ENCODE peak calls at places on chromosomes 4 and X, in five cellular contexts. One of them, this sample, is unnamed.

GRCh38 chr4:663046-663437 is 11.0 kb downstream of the ATP5ME start:
- DNase-seq in tibial artery: no peak
- DNase-seq in effector memory CD4-positive, alpha-beta T cell: no peak
- DNase-seq in mesendoderm: no peak
- DNase-seq in H1: no peak
- DNase-seq in this sample: no peak

GRCh38 chr4:87839309-87839946 is 6.7 kb downstream of the MEPE start:
- DNase-seq in tibial artery: peak; percentile 31
- DNase-seq in effector memory CD4-positive, alpha-beta T cell: no peak
- DNase-seq in mesendoderm: peak; percentile 58
- DNase-seq in H1: no peak
- DNase-seq in this sample: no peak

GRCh38 chr4:143178923-143179322 is 5.8 kb upstream of the USP38 start:
- DNase-seq in tibial artery: no peak
- DNase-seq in effector memory CD4-positive, alpha-beta T cell: no peak
- DNase-seq in mesendoderm: no peak
- DNase-seq in H1: no peak
- DNase-seq in this sample: no peak

GRCh38 chr4:38681283-38682066 is 17.5 kb downstream of the KLF3 start:
- DNase-seq in tibial artery: no peak
- DNase-seq in effector memory CD4-positive, alpha-beta T cell: no peak
- DNase-seq in mesendoderm: no peak
- DNase-seq in H1: no peak
- DNase-seq in this sample: peak; percentile 79

GRCh38 chr4:40713798-40714197 is 36.0 kb upstream of the NSUN7 start:
- DNase-seq in tibial artery: no peak
- DNase-seq in effector memory CD4-positive, alpha-beta T cell: no peak
- DNase-seq in mesendoderm: no peak
- DNase-seq in H1: no peak
- DNase-seq in this sample: no peak

GRCh38 chr4:141668200-141668599 is 31.8 kb downstream of the IL15 start:
- DNase-seq in tibial artery: no peak
- DNase-seq in effector memory CD4-positive, alpha-beta T cell: no peak
- DNase-seq in mesendoderm: no peak
- DNase-seq in H1: no peak
- DNase-seq in this sample: peak; percentile 20

GRCh38 chr4:5893013-5893580 is at the start of gene CRMP1:
- DNase-seq in tibial artery: no peak
- DNase-seq in effector memory CD4-positive, alpha-beta T cell: no peak
- DNase-seq in mesendoderm: peak; percentile 77
- DNase-seq in H1: no peak
- DNase-seq in this sample: no peak

GRCh38 chrX:19070555-19070994 is 51.7 kb downstream of the ADGRG2 start:
- DNase-seq in tibial artery: no peak
- DNase-seq in effector memory CD4-positive, alpha-beta T cell: no peak
- DNase-seq in mesendoderm: no peak
- DNase-seq in H1: no peak
- DNase-seq in this sample: no peak

GRCh38 chrX:114635986-114636385 is 52.1 kb downstream of the HTR2C start:
- DNase-seq in tibial artery: no peak
- DNase-seq in effector memory CD4-positive, alpha-beta T cell: no peak
- DNase-seq in mesendoderm: peak; percentile 14
- DNase-seq in H1: no peak
- DNase-seq in this sample: no peak

GRCh38 chrX:50881028-50881427 is 29.5 kb upstream of the BMP15 start:
- DNase-seq in tibial artery: no peak
- DNase-seq in effector memory CD4-positive, alpha-beta T cell: no peak
- DNase-seq in mesendoderm: no peak
- DNase-seq in H1: no peak
- DNase-seq in this sample: no peak

GRCh38 chr4:24973471-24974251 is 57.1 kb downstream of the LGI2 start:
- DNase-seq in tibial artery: peak; percentile 65
- DNase-seq in effector memory CD4-positive, alpha-beta T cell: no peak
- DNase-seq in mesendoderm: no peak
- DNase-seq in H1: no peak
- DNase-seq in this sample: peak; percentile 50

GRCh38 chr4:186724048-186724860 is 598 bp upstream of the FAT1 start:
- DNase-seq in tibial artery: peak; percentile 42
- DNase-seq in effector memory CD4-positive, alpha-beta T cell: no peak
- DNase-seq in mesendoderm: peak; percentile 89
- DNase-seq in H1: no peak
- DNase-seq in this sample: peak; percentile 37

GRCh38 chr4:41927761-41928499 is 7.3 kb upstream of the TMEM33 start:
- DNase-seq in tibial artery: no peak
- DNase-seq in effector memory CD4-positive, alpha-beta T cell: no peak
- DNase-seq in mesendoderm: no peak
- DNase-seq in H1: no peak
- DNase-seq in this sample: no peak

GRCh38 chrX:11757397-11757728 is 674 bp upstream of the MSL3 start:
- DNase-seq in tibial artery: no peak
- DNase-seq in effector memory CD4-positive, alpha-beta T cell: no peak
- DNase-seq in mesendoderm: no peak
- DNase-seq in H1: no peak
- DNase-seq in this sample: no peak

GRCh38 chrX:140099221-140099620 is 133.9 kb upstream of the CXorf66 start:
- DNase-seq in tibial artery: no peak
- DNase-seq in effector memory CD4-positive, alpha-beta T cell: no peak
- DNase-seq in mesendoderm: peak; percentile 32
- DNase-seq in H1: no peak
- DNase-seq in this sample: no peak

GRCh38 chrX:80223922-80224579 is 196.2 kb upstream of the TENT5D start:
- DNase-seq in tibial artery: no peak
- DNase-seq in effector memory CD4-positive, alpha-beta T cell: no peak
- DNase-seq in mesendoderm: peak; percentile 35
- DNase-seq in H1: no peak
- DNase-seq in this sample: no peak

DNA sequence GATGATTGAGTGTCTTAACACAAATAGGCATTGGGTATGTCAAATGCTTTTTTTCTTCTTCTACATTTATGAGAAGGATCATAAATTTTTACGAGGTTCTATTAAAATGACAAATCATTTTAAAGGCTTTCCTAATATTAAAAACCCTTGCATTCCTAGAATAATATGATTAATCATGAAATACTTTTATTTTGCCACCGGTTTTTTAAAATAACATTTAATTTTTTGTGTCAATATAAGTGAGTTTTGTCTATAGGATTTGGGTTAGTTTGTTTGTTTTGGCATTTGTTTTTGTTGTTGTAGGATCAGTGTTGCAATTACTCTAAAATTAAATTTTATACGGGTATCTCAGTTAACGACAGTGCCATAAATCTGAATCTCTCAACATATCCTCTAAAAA is 169.7 kb upstream of the STK26 start:
- DNase-seq in tibial artery: no peak
- DNase-seq in effector memory CD4-positive, alpha-beta T cell: no peak
- DNase-seq in mesendoderm: no peak
- DNase-seq in H1: no peak
- DNase-seq in this sample: no peak
- H3K27me3 ChIP-seq in tibial artery: no peaks in the 10 kb centered on the region
- H3K27me3 ChIP-seq in effector memory CD4-positive, alpha-beta T cell: no peaks in the 10 kb centered on the region
- H3K27me3 ChIP-seq in mesendoderm: no peaks in the 10 kb centered on the region
- H3K27me3 ChIP-seq in H1: no peaks in the 10 kb centered on the region
- H3K27me3 ChIP-seq in this sample: no peaks in the 10 kb centered on the region

DNA sequence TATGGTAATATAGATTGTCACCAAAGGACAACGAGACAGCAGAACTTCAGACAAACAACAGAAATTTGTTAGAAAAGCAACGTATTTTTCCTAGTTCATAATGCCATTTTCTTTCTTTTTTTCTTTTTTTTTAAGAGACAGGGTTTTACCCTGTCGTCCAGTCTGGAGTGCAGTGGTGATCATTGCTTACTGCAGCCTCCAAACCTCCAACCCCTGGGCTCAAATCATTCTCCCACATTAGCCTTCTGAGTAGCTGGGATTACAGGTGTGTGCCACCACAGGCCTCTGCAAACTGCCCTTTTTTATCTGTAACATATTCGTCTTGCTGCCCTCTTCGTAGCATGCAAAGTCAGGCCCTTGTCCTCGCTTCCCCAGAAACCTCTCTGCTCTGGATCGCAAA is 116.5 kb upstream of the PDLIM3 start:
- DNase-seq in tibial artery: no peak
- DNase-seq in effector memory CD4-positive, alpha-beta T cell: no peak
- DNase-seq in mesendoderm: no peak
- DNase-seq in H1: no peak
- DNase-seq in this sample: no peak
- H3K36me3 ChIP-seq in tibial artery: peaks cover 60% of the 10 kb centered on the region
- H3K36me3 ChIP-seq in effector memory CD4-positive, alpha-beta T cell: no peaks in the 10 kb centered on the region
- H3K36me3 ChIP-seq in mesendoderm: no peaks in the 10 kb centered on the region
- H3K36me3 ChIP-seq in H1: no peaks in the 10 kb centered on the region
- H3K36me3 ChIP-seq in this sample: no peaks in the 10 kb centered on the region

GRCh38 chrX:1169198-1169597 is 43.3 kb downstream of the CRLF2 start:
- DNase-seq in tibial artery: no peak
- DNase-seq in effector memory CD4-positive, alpha-beta T cell: no peak
- DNase-seq in mesendoderm: no peak
- DNase-seq in H1: no peak
- DNase-seq in this sample: no peak
- H3K27me3 ChIP-seq in tibial artery: no peaks in the 10 kb centered on the region
- H3K27me3 ChIP-seq in effector memory CD4-positive, alpha-beta T cell: no peaks in the 10 kb centered on the region
- H3K27me3 ChIP-seq in mesendoderm: no peaks in the 10 kb centered on the region
- H3K27me3 ChIP-seq in H1: no peaks in the 10 kb centered on the region
- H3K27me3 ChIP-seq in this sample: peaks cover 3% of the 10 kb centered on the region

GRCh38 chrX:49247916-49248811 is 12.9 kb downstream of the CCDC22 start:
- DNase-seq in tibial artery: no peak
- DNase-seq in effector memory CD4-positive, alpha-beta T cell: no peak
- DNase-seq in mesendoderm: no peak
- DNase-seq in H1: no peak
- DNase-seq in this sample: no peak
- H3K36me3 ChIP-seq in tibial artery: peaks cover 70% of the 10 kb centered on the region
- H3K36me3 ChIP-seq in effector memory CD4-positive, alpha-beta T cell: peaks cover 24% of the 10 kb centered on the region
- H3K36me3 ChIP-seq in mesendoderm: no peaks in the 10 kb centered on the region
- H3K36me3 ChIP-seq in H1: no peaks in the 10 kb centered on the region
- H3K36me3 ChIP-seq in this sample: peaks cover 2% of the 10 kb centered on the region